ENCODE peak calls at places on chromosomes 3 and 15, in six cellular contexts. X, Z, R, F, K and S are unnamed samples.
A peak's percentile ranks its signal among the peaks of the same experiment; 100 is the strongest.

GRCh38 chr3:142779591-142779990 is 55.8 kb downstream of the TRPC1 start:
- DNase-seq in X (no peak), Z (no peak), R (no peak), F (no peak), K (no peak), S (no peak)

GRCh38 chr3:156175570-156175969 is 55.2 kb downstream of the KCNAB1 start:
- DNase-seq in X (no peak), Z (no peak), R (no peak), F (no peak), K (no peak), S (no peak)

GRCh38 chr3:128095222-128095703 is 28.3 kb downstream of the RUVBL1 start:
- DNase-seq in X (peak; percentile 80), Z (no peak), R (peak; percentile 88), F (peak; percentile 73), K (peak; percentile 82), S (peak; percentile 82)

GRCh38 chr15:98776607-98777281 is 128.4 kb downstream of the IGF1R start:
- DNase-seq in X (peak; percentile 61), Z (peak; percentile 67), R (no peak), F (no peak), K (no peak), S (peak; percentile 57)

GRCh38 chr15:75091814-75092213 is 68.4 kb downstream of the PPCDC start:
- DNase-seq in X (no peak), Z (peak; percentile 82), R (no peak), F (no peak), K (no peak), S (no peak)

GRCh38 chr3:160771811-160772459 is 15.9 kb downstream of the PPM1L start:
- DNase-seq in X (no peak), Z (no peak), R (no peak), F (no peak), K (no peak), S (no peak)

GRCh38 chr3:188244395-188244861 is 90.5 kb downstream of the LPP start:
- DNase-seq in X (no peak), Z (no peak), R (no peak), F (no peak), K (no peak), S (no peak)

GRCh38 chr15:64536244-64536836 is 76.0 kb downstream of the ZNF609 start:
- DNase-seq in X (no peak), Z (no peak), R (no peak), F (no peak), K (no peak), S (no peak)

GRCh38 chr3:31382856-31383255 is 149.9 kb upstream of the STT3B start:
- DNase-seq in X (no peak), Z (no peak), R (no peak), F (no peak), K (no peak), S (no peak)

GRCh38 chr3:170909129-170909903 is 879 bp upstream of the EIF5A2 start:
- DNase-seq in X (no peak), Z (no peak), R (no peak), F (no peak), K (no peak), S (no peak)

GRCh38 chr3:196284396-196284795 is 3.1 kb downstream of the PCYT1A start:
- DNase-seq in X (no peak), Z (no peak), R (no peak), F (no peak), K (no peak), S (no peak)

GRCh38 chr3:188001052-188001567 is 152.8 kb upstream of the LPP start:
- DNase-seq in X (no peak), Z (no peak), R (no peak), F (no peak), K (no peak), S (no peak)

GRCh38 chr15:74502301-74502700 is 38.7 kb upstream of the ARID3B start:
- DNase-seq in X (no peak), Z (no peak), R (peak; percentile 22), F (no peak), K (no peak), S (no peak)

GRCh38 chr3:37862712-37863551 is 1.3 kb downstream of the CTDSPL start:
- DNase-seq in X (no peak), Z (no peak), R (peak; percentile 49), F (no peak), K (no peak), S (no peak)

GRCh38 chr15:98850991-98851776 is 156.4 kb downstream of the PGPEP1L start:
- DNase-seq in X (peak; percentile 65), Z (no peak), R (peak; percentile 91), F (peak; percentile 70), K (no peak), S (peak; percentile 56)

GRCh38 chr3:115927210-115927609 is 303.9 kb downstream of the GAP43 start:
- DNase-seq in X (no peak), Z (no peak), R (no peak), F (no peak), K (no peak), S (no peak)

GRCh38 chr15:99961011-99961441 is 227.8 kb upstream of the LYSMD4 start:
- DNase-seq in X (no peak), Z (no peak), R (peak; percentile 79), F (no peak), K (no peak), S (peak; percentile 21)

GRCh38 chr15:49875392-49875791 is 243.6 kb downstream of the ATP8B4 start:
- DNase-seq in X (no peak), Z (no peak), R (peak; percentile 50), F (no peak), K (no peak), S (no peak)

GRCh38 chr15:75058127-75058905 is 34.9 kb downstream of the PPCDC start:
- DNase-seq in X (no peak), Z (no peak), R (peak; percentile 17), F (no peak), K (no peak), S (no peak)

GRCh38 chr3:99825239-99825638 is 7.6 kb downstream of the CMSS1 start:
- DNase-seq in X (no peak), Z (no peak), R (no peak), F (no peak), K (no peak), S (no peak)

GRCh38 chr3:69994934-69995333 is 4.6 kb upstream of the SAMMSON start:
- DNase-seq in X (no peak), Z (no peak), R (no peak), F (no peak), K (no peak), S (no peak)

GRCh38 chr3:109154989-109155388 is 18.5 kb downstream of the C3orf85 start:
- DNase-seq in X (no peak), Z (no peak), R (no peak), F (no peak), K (no peak), S (no peak)

GRCh38 chr3:134065836-134066538 is 36.3 kb upstream of the SLCO2A1 start:
- DNase-seq in X (no peak), Z (no peak), R (no peak), F (no peak), K (no peak), S (no peak)

GRCh38 chr3:20680990-20681628 is 495.1 kb upstream of the SGO1 start:
- DNase-seq in X (no peak), Z (no peak), R (no peak), F (no peak), K (no peak), S (no peak)

GRCh38 chr3:148162132-148162531 is 535.6 kb upstream of the AGTR1 start:
- DNase-seq in X (no peak), Z (no peak), R (peak; percentile 20), F (no peak), K (no peak), S (no peak)
- TF ChIP-seq CTCF in X (no peak), Z (no peak), R (peak; percentile 50), F (no peak), K (no peak), S (no peak)

GRCh38 chr3:23615068-23615467 is 190.7 kb upstream of the UBE2E1 start:
- DNase-seq in X (no peak), Z (no peak), R (no peak), F (no peak), K (no peak), S (no peak)

GRCh38 chr3:23611737-23612295 is 193.9 kb upstream of the UBE2E1 start:
- DNase-seq in X (peak; percentile 16), Z (no peak), R (peak; percentile 17), F (no peak), K (no peak), S (no peak)

GRCh38 chr3:23608650-23609049 is 197.1 kb upstream of the UBE2E1 start:
- DNase-seq in X (no peak), Z (no peak), R (peak; percentile 71), F (no peak), K (no peak), S (no peak)

GRCh38 chr3:23607184-23607847 is 198.4 kb upstream of the UBE2E1 start:
- DNase-seq in X (no peak), Z (no peak), R (no peak), F (no peak), K (no peak), S (no peak)

DNA sequence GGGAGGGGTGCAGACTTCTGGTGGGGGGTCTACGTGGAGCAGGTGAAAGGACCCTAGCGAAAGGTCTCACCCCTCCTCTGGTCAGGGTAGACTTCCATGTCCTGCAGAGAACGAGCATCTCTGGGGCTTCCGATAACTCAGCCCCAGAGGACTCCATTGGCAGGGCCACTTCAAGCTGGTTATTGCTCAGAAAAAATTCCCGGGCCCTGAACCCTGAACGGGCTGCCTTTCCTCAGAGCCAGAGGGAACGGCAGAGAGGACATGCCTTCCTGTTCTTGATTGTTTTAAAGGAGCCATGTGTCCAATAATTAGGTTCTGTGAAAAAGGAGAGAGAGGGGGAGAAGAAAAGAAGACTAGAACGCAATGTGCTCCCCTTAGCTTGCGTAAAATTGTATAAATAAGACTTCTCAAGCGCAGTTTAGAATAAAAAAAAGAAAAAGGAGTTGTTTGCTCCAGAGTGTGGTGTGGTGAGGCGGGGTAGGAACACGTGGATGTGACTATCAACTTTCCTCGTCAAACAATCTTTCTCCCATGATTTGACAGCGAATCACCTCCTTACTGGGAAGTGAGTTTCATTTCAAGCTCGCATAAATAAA is 193.4 kb upstream of the UBE2E1 start:
- DNase-seq in X (no peak), Z (no peak), R (no peak), F (no peak), K (no peak), S (no peak)
- TF ChIP-seq CTCF in X (no peak), Z (no peak), R (no peak), F (no peak), K (no peak), S (no peak)

GRCh38 chr3:147838650-147839049 is 429.5 kb downstream of the ZIC1 start:
- DNase-seq in X (no peak), Z (no peak), R (peak; percentile 9), F (no peak), K (no peak), S (no peak)
- TF ChIP-seq CTCF in X (no peak), Z (peak; percentile 35), R (peak; percentile 34), F (no peak), K (no peak), S (peak; percentile 20)

DNA sequence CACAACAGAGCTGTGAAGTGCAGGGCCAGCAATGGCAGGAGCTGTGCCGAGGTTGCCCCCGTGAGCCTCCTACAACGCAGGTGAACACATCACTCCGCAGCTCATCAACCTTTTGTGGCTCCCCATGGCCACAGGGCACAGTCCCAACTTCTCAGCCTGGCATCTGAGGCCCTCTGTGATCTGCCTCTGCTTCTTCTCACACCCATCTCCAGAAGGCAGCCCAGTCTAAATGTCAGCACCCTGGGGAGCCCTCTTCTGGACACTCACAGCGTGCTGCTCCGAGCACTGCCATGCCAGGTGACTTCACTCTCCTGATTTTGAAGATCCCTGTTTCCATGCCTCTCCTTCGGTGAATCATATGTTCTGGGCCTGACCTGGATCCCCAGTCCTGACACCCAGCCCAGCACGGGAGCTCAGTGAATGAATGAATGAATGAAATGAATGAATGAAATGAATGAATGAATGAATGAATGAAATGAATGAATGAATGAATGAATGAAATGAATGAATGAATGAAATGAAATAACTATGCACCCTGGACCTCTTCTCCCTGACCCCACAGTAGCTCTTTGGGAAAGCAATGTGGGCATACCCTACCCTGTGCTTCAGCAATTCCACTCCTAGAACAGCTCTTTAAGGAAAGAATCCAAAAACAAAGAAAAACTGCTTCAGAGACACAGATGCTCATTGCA is 17.9 kb upstream of the SKIC8 start:
- DNase-seq in X (no peak), Z (no peak), R (no peak), F (no peak), K (no peak), S (no peak)
- TF ChIP-seq CTCF in X (no peak), Z (peak; percentile 8), R (no peak), F (no peak), K (no peak), S (no peak)